ENCODE peak calls at places on chromosomes 7 and 10, in six cellular contexts. One of them, this sample, is unnamed.
A peak's percentile ranks its signal among the peaks of the same experiment; 100 is the strongest.

GRCh38 chr7:23093111-23093510 is 12.5 kb upstream of the KLHL7 start:
- ATAC-seq in HCT116: no peak
- ATAC-seq in upper lobe of left lung: no peak
- ATAC-seq in Panc1: no peak
- ATAC-seq in GM12878: no peak
- ATAC-seq in K562: no peak
- ATAC-seq in this sample: no peak

GRCh38 chr10:14550471-14550941 is 219.8 kb upstream of the FRMD4A start:
- ATAC-seq in HCT116: no peak
- ATAC-seq in upper lobe of left lung: peak; percentile 3
- ATAC-seq in Panc1: no peak
- ATAC-seq in GM12878: no peak
- ATAC-seq in K562: no peak
- ATAC-seq in this sample: no peak

GRCh38 chr10:78000206-78000605 is 29.1 kb downstream of the POLR3A start:
- ATAC-seq in HCT116: no peak
- ATAC-seq in upper lobe of left lung: no peak
- ATAC-seq in Panc1: no peak
- ATAC-seq in GM12878: no peak
- ATAC-seq in K562: no peak
- ATAC-seq in this sample: no peak

GRCh38 chr10:106213493-106213892 is 951.0 kb downstream of the SORCS1 start:
- ATAC-seq in HCT116: no peak
- ATAC-seq in upper lobe of left lung: no peak
- ATAC-seq in Panc1: no peak
- ATAC-seq in GM12878: no peak
- ATAC-seq in K562: no peak
- ATAC-seq in this sample: no peak

GRCh38 chr10:74096777-74097176 is 53.9 kb downstream of the AP3M1 start:
- ATAC-seq in HCT116: no peak
- ATAC-seq in upper lobe of left lung: no peak
- ATAC-seq in Panc1: no peak
- ATAC-seq in GM12878: peak; percentile 99
- ATAC-seq in K562: no peak
- ATAC-seq in this sample: no peak

GRCh38 chr10:97481071-97481470 is 17.2 kb downstream of the MMS19 start:
- ATAC-seq in HCT116: no peak
- ATAC-seq in upper lobe of left lung: peak; percentile 28
- ATAC-seq in Panc1: no peak
- ATAC-seq in GM12878: no peak
- ATAC-seq in K562: no peak
- ATAC-seq in this sample: no peak

GRCh38 chr10:3395487-3395886 is 222.9 kb upstream of the PITRM1 start:
- ATAC-seq in HCT116: no peak
- ATAC-seq in upper lobe of left lung: no peak
- ATAC-seq in Panc1: no peak
- ATAC-seq in GM12878: no peak
- ATAC-seq in K562: no peak
- ATAC-seq in this sample: no peak

GRCh38 chr7:144653449-144653848 is 182.4 kb downstream of the TPK1 start:
- ATAC-seq in HCT116: no peak
- ATAC-seq in upper lobe of left lung: no peak
- ATAC-seq in Panc1: no peak
- ATAC-seq in GM12878: peak; percentile 57
- ATAC-seq in K562: no peak
- ATAC-seq in this sample: no peak

GRCh38 chr7:114715907-114716306 is 206.0 kb upstream of the MDFIC start:
- ATAC-seq in HCT116: no peak
- ATAC-seq in upper lobe of left lung: no peak
- ATAC-seq in Panc1: no peak
- ATAC-seq in GM12878: peak; percentile 87
- ATAC-seq in K562: no peak
- ATAC-seq in this sample: no peak

GRCh38 chr10:80283119-80283518 is 6.3 kb downstream of the MAT1A start:
- ATAC-seq in HCT116: no peak
- ATAC-seq in upper lobe of left lung: peak; percentile 19
- ATAC-seq in Panc1: no peak
- ATAC-seq in GM12878: no peak
- ATAC-seq in K562: peak; percentile 27
- ATAC-seq in this sample: no peak

GRCh38 chr10:110481948-110482347 is 15.8 kb upstream of the DUSP5 start:
- ATAC-seq in HCT116: peak; percentile 42
- ATAC-seq in upper lobe of left lung: no peak
- ATAC-seq in Panc1: peak; percentile 35
- ATAC-seq in GM12878: no peak
- ATAC-seq in K562: no peak
- ATAC-seq in this sample: no peak

GRCh38 chr10:103095005-103095404 is 98.1 kb downstream of the NT5C2 start:
- ATAC-seq in HCT116: no peak
- ATAC-seq in upper lobe of left lung: no peak
- ATAC-seq in Panc1: no peak
- ATAC-seq in GM12878: no peak
- ATAC-seq in K562: no peak
- ATAC-seq in this sample: no peak

GRCh38 chr7:149772821-149773425 is 465 bp downstream of the ZNF467 start:
- ATAC-seq in HCT116: no peak
- ATAC-seq in upper lobe of left lung: no peak
- ATAC-seq in Panc1: no peak
- ATAC-seq in GM12878: no peak
- ATAC-seq in K562: peak; percentile 9
- ATAC-seq in this sample: no peak

GRCh38 chr10:130464426-130464825 is 328.2 kb downstream of the GLRX3 start:
- ATAC-seq in HCT116: no peak
- ATAC-seq in upper lobe of left lung: no peak
- ATAC-seq in Panc1: no peak
- ATAC-seq in GM12878: no peak
- ATAC-seq in K562: no peak
- ATAC-seq in this sample: no peak

GRCh38 chr10:119028900-119029612 is 458 bp upstream of the NANOS1 start:
- ATAC-seq in HCT116: peak; percentile 82
- ATAC-seq in upper lobe of left lung: peak; percentile 92
- ATAC-seq in Panc1: peak; percentile 77
- ATAC-seq in GM12878: peak; percentile 68
- ATAC-seq in K562: peak; percentile 86
- ATAC-seq in this sample: peak; percentile 90
- TF ChIP-seq CTCF in HCT116: peak; percentile 23
- TF ChIP-seq CTCF in upper lobe of left lung: no peak
- TF ChIP-seq CTCF in Panc1: no peak
- TF ChIP-seq CTCF in GM12878: peak; percentile 9
- TF ChIP-seq CTCF in K562: no peak
- TF ChIP-seq CTCF in this sample: peak; percentile 41

DNA sequence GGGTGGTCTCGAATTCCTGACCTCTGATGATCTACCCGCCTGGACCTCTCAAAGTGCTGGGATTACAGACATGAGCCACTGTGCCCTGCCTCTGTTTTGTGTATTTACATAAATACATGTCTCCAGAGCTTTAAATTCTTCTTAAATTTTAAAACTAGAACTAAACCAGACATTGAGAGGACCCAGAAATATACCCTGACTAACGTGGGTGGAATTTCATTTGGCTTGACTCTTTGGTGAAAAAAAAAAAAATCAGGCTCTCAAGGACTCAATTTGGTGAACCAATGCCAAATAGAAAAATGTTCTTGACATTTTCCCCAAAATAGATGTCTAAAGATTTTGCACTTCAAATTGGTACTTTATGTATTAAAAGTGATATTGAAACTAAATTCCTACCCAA is 16.6 kb upstream of the FAS start:
- ATAC-seq in HCT116: no peak
- ATAC-seq in upper lobe of left lung: no peak
- ATAC-seq in Panc1: no peak
- ATAC-seq in GM12878: no peak
- ATAC-seq in K562: no peak
- ATAC-seq in this sample: no peak
- TF ChIP-seq POLR2AphosphoS5 in HCT116: no peak
- TF ChIP-seq POLR2AphosphoS5 in upper lobe of left lung: no peak
- TF ChIP-seq POLR2AphosphoS5 in Panc1: no peak
- TF ChIP-seq POLR2AphosphoS5 in GM12878: no peak
- TF ChIP-seq POLR2AphosphoS5 in K562: no peak
- TF ChIP-seq POLR2AphosphoS5 in this sample: peak; percentile 63

GRCh38 chr10:115844592-115844991 is 428.4 kb downstream of the GFRA1 start:
- ATAC-seq in HCT116: no peak
- ATAC-seq in upper lobe of left lung: peak; percentile 66
- ATAC-seq in Panc1: no peak
- ATAC-seq in GM12878: no peak
- ATAC-seq in K562: no peak
- ATAC-seq in this sample: no peak
- H3K27ac ChIP-seq in HCT116: no peak overlapping the region
- H3K27ac ChIP-seq in upper lobe of left lung: no peak overlapping the region
- H3K27ac ChIP-seq in Panc1: no peak overlapping the region
- H3K27ac ChIP-seq in GM12878: no peak overlapping the region
- H3K27ac ChIP-seq in K562: no peak overlapping the region
- H3K27ac ChIP-seq in this sample: no peak overlapping the region

GRCh38 chr10:17781856-17782255 is 27.3 kb upstream of the MRC1 start:
- ATAC-seq in HCT116: peak; percentile 80
- ATAC-seq in upper lobe of left lung: no peak
- ATAC-seq in Panc1: no peak
- ATAC-seq in GM12878: peak; percentile 64
- ATAC-seq in K562: peak; percentile 49
- ATAC-seq in this sample: no peak
- TF ChIP-seq CTCF in HCT116: peak; percentile 48
- TF ChIP-seq CTCF in upper lobe of left lung: no peak
- TF ChIP-seq CTCF in Panc1: peak; percentile 42
- TF ChIP-seq CTCF in GM12878: peak; percentile 12
- TF ChIP-seq CTCF in K562: no peak
- TF ChIP-seq CTCF in this sample: no peak

DNA sequence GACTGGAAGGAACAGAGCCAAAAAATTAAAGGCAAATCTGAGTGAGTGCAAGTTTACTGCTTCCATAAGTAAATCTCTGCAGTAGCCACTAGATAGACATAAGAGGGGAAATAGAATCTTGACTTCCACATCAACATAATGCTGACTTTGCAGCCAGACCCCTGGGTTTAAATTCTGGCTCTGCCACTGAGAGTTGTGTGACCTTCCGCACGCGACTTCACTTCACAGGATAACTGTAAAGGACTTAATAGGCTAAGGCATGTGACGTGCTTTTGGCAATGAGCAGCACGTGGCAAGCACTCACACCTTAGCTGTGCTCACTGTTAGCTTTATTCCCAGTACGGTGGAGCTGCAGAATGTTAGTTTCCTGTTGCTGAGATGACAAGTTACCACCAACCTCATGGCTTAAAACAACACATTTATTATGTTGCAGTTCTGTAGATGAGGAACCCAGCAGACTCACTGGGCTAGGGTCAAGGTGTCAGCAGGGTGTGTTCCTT is 286.0 kb downstream of the CELF2 start:
- ATAC-seq in HCT116: no peak
- ATAC-seq in upper lobe of left lung: no peak
- ATAC-seq in Panc1: no peak
- ATAC-seq in GM12878: no peak
- ATAC-seq in K562: no peak
- ATAC-seq in this sample: no peak
- TF ChIP-seq POLR2AphosphoS5 in HCT116: no peak
- TF ChIP-seq POLR2AphosphoS5 in upper lobe of left lung: no peak
- TF ChIP-seq POLR2AphosphoS5 in Panc1: no peak
- TF ChIP-seq POLR2AphosphoS5 in GM12878: no peak
- TF ChIP-seq POLR2AphosphoS5 in K562: no peak
- TF ChIP-seq POLR2AphosphoS5 in this sample: no peak

GRCh38 chr7:36486336-36486735 is 96.7 kb downstream of the ANLN start:
- ATAC-seq in HCT116: no peak
- ATAC-seq in upper lobe of left lung: no peak
- ATAC-seq in Panc1: no peak
- ATAC-seq in GM12878: no peak
- ATAC-seq in K562: no peak
- ATAC-seq in this sample: no peak
- H3K27ac ChIP-seq in HCT116: no peak overlapping the region
- H3K27ac ChIP-seq in upper lobe of left lung: no peak overlapping the region
- H3K27ac ChIP-seq in Panc1: peak overlapping the region; percentile 30
- H3K27ac ChIP-seq in GM12878: no peak overlapping the region
- H3K27ac ChIP-seq in K562: no peak overlapping the region
- H3K27ac ChIP-seq in this sample: no peak overlapping the region